ENCODE peak calls at places on chromosome 9, in six cellular contexts. G, N, Y, A, V and B are unnamed samples.

GRCh38 chr9:99967457-99967856 is 61.0 kb downstream of the STX17 start:
- DNase-seq in G (no peak), N (no peak), Y (no peak), A (no peak), V (no peak), B (no peak)

GRCh38 chr9:120388000-120388855 is 191.7 kb downstream of the CDK5RAP2 start:
- DNase-seq in G (no peak), N (no peak), Y (no peak), A (no peak), V (no peak), B (no peak)

GRCh38 chr9:8868632-8869031 is 1069.1 kb upstream of the DMAC1 start:
- DNase-seq in G (no peak), N (no peak), Y (no peak), A (no peak), V (no peak), B (peak; percentile 5)

GRCh38 chr9:71562140-71562539 is 206.2 kb downstream of the CEMIP2 start:
- DNase-seq in G (no peak), N (no peak), Y (no peak), A (no peak), V (no peak), B (no peak)

GRCh38 chr9:121984726-121985402 is 108.2 kb downstream of the TTLL11 start:
- DNase-seq in G (no peak), N (no peak), Y (no peak), A (peak; percentile 91), V (no peak), B (no peak)

GRCh38 chr9:125650271-125650737 is 56.7 kb downstream of the MAPKAP1 start:
- DNase-seq in G (no peak), N (no peak), Y (no peak), A (peak; percentile 46), V (no peak), B (no peak)

GRCh38 chr9:14278291-14278721 is 35.6 kb downstream of the NFIB start:
- DNase-seq in G (peak; percentile 65), N (no peak), Y (no peak), A (peak; percentile 82), V (no peak), B (no peak)

GRCh38 chr9:111966851-111967250 is 70.2 kb downstream of the UGCG start:
- DNase-seq in G (no peak), N (no peak), Y (no peak), A (peak; percentile 46), V (no peak), B (no peak)

GRCh38 chr9:88011005-88011766 is 36.9 kb upstream of the CDK20 start:
- DNase-seq in G (no peak), N (no peak), Y (no peak), A (peak; percentile 15), V (no peak), B (no peak)

GRCh38 chr9:88534456-88535225 is at the start of gene NXNL2:
- DNase-seq in G (peak; percentile 87), N (peak; percentile 46), Y (no peak), A (peak; percentile 82), V (no peak), B (peak; percentile 91)

GRCh38 chr9:16613605-16614004 is 256.9 kb downstream of the BNC2 start:
- DNase-seq in G (no peak), N (no peak), Y (no peak), A (no peak), V (no peak), B (no peak)

GRCh38 chr9:89664896-89665329 is 60.1 kb downstream of the GADD45G start:
- DNase-seq in G (no peak), N (no peak), Y (no peak), A (no peak), V (no peak), B (peak; percentile 57)

GRCh38 chr9:83240671-83241070 is 177.7 kb upstream of the RASEF start:
- DNase-seq in G (no peak), N (no peak), Y (no peak), A (no peak), V (no peak), B (no peak)

GRCh38 chr9:16314476-16314875 is 556.0 kb downstream of the BNC2 start:
- DNase-seq in G (no peak), N (no peak), Y (no peak), A (no peak), V (no peak), B (no peak)

GRCh38 chr9:5949103-5949699 is 58.5 kb downstream of the MLANA start:
- DNase-seq in G (no peak), N (no peak), Y (no peak), A (peak; percentile 10), V (no peak), B (no peak)
- H3K4me3 ChIP-seq in G (peak overlapping the region; percentile 6), N (no peak overlapping the region), Y (no peak overlapping the region), A (no peak overlapping the region), V (peak overlapping the region; percentile 16), B (no peak overlapping the region)

GRCh38 chr9:77844415-77844814 is 187.2 kb downstream of the GNAQ start:
- DNase-seq in G (no peak), N (no peak), Y (no peak), A (no peak), V (no peak), B (no peak)
- H3K4me1 ChIP-seq in G (peaks cover 43% of the 10 kb centered on the region), N (peaks cover 9% of the 10 kb centered on the region), Y (no peaks in the 10 kb centered on the region), A (peaks cover 29% of the 10 kb centered on the region), V (peaks cover 5% of the 10 kb centered on the region), B (no peaks in the 10 kb centered on the region)

DNA sequence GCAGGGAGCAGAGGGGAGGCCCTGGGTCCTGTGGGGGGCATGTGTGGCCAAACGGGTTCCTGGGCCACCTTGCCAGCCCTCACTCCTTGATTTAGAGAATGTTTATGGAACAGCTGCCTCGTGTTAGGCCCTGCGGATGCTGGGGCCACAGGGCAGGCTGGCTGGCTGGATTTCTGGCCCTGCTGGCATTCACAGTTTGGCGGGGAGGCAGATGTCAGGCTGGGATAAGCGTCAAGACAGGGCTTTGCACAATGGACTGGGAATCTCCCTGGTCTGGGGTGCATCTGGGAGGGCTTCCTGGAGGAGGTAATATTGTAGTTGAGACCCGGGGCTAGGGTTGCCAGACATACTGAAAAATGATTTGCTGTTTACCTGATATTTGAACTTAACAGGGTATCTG is 13.8 kb downstream of the NCS1 start:
- DNase-seq in G (no peak), N (no peak), Y (no peak), A (peak; percentile 37), V (no peak), B (no peak)
- H3K4me3 ChIP-seq in G (no peak overlapping the region), N (no peak overlapping the region), Y (no peak overlapping the region), A (no peak overlapping the region), V (no peak overlapping the region), B (no peak overlapping the region)

DNA sequence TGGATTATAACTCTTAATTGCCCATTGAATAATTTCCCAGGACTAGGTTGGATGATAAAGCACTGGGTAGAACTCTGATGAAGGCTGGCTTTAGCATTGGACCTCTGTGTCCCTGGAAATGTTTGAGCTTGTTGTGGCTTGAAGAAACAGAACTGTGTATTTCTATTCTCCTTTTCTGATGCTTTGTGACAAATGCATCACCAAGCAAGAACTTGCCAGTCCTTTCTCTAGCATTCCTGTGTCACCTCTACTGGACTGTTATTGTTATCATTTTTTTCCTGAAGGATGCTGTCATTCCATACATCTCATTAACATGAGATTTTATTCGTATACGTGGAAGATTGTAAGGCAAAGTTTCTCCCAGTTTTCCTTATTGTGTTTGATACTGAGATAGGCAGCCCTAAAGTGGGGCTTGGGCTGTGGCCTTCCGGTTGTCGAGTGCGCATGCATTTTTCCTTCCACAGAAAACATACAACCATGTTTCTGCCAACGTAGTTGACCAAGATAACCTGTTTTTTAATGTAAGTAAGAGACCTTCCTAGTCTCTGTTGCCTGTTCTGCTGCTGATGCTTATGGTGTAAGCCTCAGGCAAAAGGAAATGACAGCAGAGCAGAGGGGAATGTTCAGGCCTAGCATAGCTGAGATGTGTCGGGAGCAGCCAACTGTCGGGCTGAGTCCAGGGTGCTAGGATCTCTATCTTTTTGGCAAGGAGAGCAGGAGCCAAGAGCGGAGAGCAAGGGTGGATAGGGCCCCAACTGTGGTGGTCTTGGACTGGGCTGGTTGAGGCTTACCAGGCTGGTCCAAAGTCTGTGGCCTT is 2.3 kb downstream of the NTRK2 start:
- DNase-seq in G (no peak), N (no peak), Y (no peak), A (no peak), V (no peak), B (no peak)
- H3K4me1 ChIP-seq in G (peaks cover 28% of the 10 kb centered on the region), N (no peaks in the 10 kb centered on the region), Y (peaks cover 5% of the 10 kb centered on the region), A (no peaks in the 10 kb centered on the region), V (no peaks in the 10 kb centered on the region), B (no peaks in the 10 kb centered on the region)

GRCh38 chr9:33752130-33752637 is 43.2 kb upstream of the PRSS3 start:
- DNase-seq in G (no peak), N (no peak), Y (no peak), A (no peak), V (no peak), B (no peak)

GRCh38 chr9:33750307-33750838 is 45.0 kb upstream of the PRSS3 start:
- DNase-seq in G (no peak), N (no peak), Y (no peak), A (peak; percentile 15), V (no peak), B (peak; percentile 17)

GRCh38 chr9:33748633-33749304 is 46.6 kb upstream of the PRSS3 start:
- DNase-seq in G (no peak), N (peak; percentile 49), Y (no peak), A (no peak), V (peak; percentile 32), B (no peak)

GRCh38 chr9:33751536-33752129 is 43.7 kb upstream of the PRSS3 start:
- DNase-seq in G (no peak), N (no peak), Y (no peak), A (no peak), V (no peak), B (no peak)

GRCh38 chr9:33750839-33751339 is 44.5 kb upstream of the PRSS3 start:
- DNase-seq in G (no peak), N (no peak), Y (no peak), A (no peak), V (no peak), B (no peak)
- H3K4me3 ChIP-seq in G (no peak overlapping the region), N (no peak overlapping the region), Y (peak overlapping the region; percentile 37), A (peak overlapping the region; percentile 38), V (no peak overlapping the region), B (peak overlapping the region; percentile 91)

DNA sequence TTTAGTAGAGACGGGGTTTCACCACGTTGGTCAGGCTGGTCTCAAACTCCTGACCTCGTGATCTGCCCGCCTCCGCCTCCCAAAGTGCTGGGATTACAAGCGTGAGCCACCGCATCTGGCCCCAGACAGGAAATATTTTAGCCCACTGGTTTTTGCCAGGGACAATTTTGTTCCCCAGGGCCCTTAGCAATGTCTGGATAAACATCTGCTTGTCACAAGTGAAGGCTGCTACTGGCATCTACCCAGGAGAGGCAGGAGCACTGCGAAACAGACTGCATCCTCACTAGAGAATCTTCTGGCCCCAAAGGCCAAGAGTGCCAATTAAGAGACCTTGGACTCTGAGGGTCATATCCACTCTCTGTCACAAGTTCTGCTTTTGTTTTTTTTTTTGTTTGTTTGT is 2.4 kb upstream of the TPRN start:
- DNase-seq in G (no peak), N (no peak), Y (no peak), A (no peak), V (no peak), B (no peak)
- H3K4me1 ChIP-seq in G (peaks cover 27% of the 10 kb centered on the region), N (peaks cover 35% of the 10 kb centered on the region), Y (peaks cover 58% of the 10 kb centered on the region), A (peaks cover 24% of the 10 kb centered on the region), V (peaks cover 45% of the 10 kb centered on the region), B (peaks cover 36% of the 10 kb centered on the region)

GRCh38 chr9:74499111-74499601 is 2.0 kb downstream of the RORB start:
- DNase-seq in G (no peak), N (no peak), Y (no peak), A (no peak), V (no peak), B (no peak)
- H3K4me3 ChIP-seq in G (no peak overlapping the region), N (peak overlapping the region; percentile 63), Y (peak overlapping the region; percentile 51), A (no peak overlapping the region), V (no peak overlapping the region), B (no peak overlapping the region)